ENCODE peak calls at places on chromosomes 7 and 10, in seven cellular contexts. U is GM23338, R is GM12878, T is Panc1, W is HepG2, K is HCT116, P is K562. C is an unnamed sample.

GRCh38 chr10:101629781-101630419 is 41.8 kb downstream of the DPCD start:
- DNase-seq in U (no peak), R (no peak), T (no peak), W (no peak), K (no peak), P (no peak), C (no peak)

GRCh38 chr7:47552631-47553030 is 29.3 kb downstream of the TNS3 start:
- DNase-seq in U (no peak), R (peak), T (no peak), W (no peak), K (no peak), P (no peak), C (no peak)

GRCh38 chr7:45943986-45944385 is 22.9 kb upstream of the IGFBP3 start:
- DNase-seq in U (no peak), R (no peak), T (no peak), W (no peak), K (no peak), P (no peak), C (no peak)

GRCh38 chr7:119197872-119198527 is 973.5 kb downstream of the ANKRD7 start:
- DNase-seq in U (peak), R (peak), T (peak), W (peak), K (peak), P (peak), C (no peak)

GRCh38 chr7:1219516-1219915 is 13.2 kb upstream of the UNCX start:
- DNase-seq in U (no peak), R (no peak), T (no peak), W (no peak), K (no peak), P (no peak), C (no peak)

GRCh38 chr7:29565634-29565981 is 2.0 kb downstream of the PRR15 start:
- DNase-seq in U (no peak), R (no peak), T (no peak), W (no peak), K (no peak), P (no peak), C (no peak)

GRCh38 chr10:96270564-96270963 is 805 bp downstream of the BLNK start:
- DNase-seq in U (no peak), R (no peak), T (no peak), W (no peak), K (no peak), P (no peak), C (no peak)

GRCh38 chr10:11246752-11247467 is 229.2 kb downstream of the CELF2 start:
- DNase-seq in U (no peak), R (peak), T (no peak), W (no peak), K (no peak), P (no peak), C (no peak)

GRCh38 chr10:66795871-66796270 is 130.0 kb upstream of the LRRTM3 start:
- DNase-seq in U (no peak), R (no peak), T (no peak), W (no peak), K (no peak), P (no peak), C (no peak)

GRCh38 chr7:54811925-54812264 is 52.9 kb upstream of the SEC61G start:
- DNase-seq in U (no peak), R (no peak), T (no peak), W (no peak), K (no peak), P (no peak), C (no peak)

GRCh38 chr10:124676416-124677062 is 67.6 kb downstream of the FAM53B start:
- DNase-seq in U (no peak), R (no peak), T (no peak), W (no peak), K (no peak), P (no peak), C (peak)

GRCh38 chr7:142939226-142939910 is at the start of gene LLCFC1:
- DNase-seq in U (peak), R (no peak), T (no peak), W (peak), K (peak), P (peak), C (no peak)

GRCh38 chr7:90579181-90579688 is 16.9 kb upstream of the CDK14 start:
- DNase-seq in U (no peak), R (no peak), T (no peak), W (no peak), K (no peak), P (peak), C (no peak)

GRCh38 chr10:29734980-29735627 is 100.3 kb upstream of the SVIL start:
- DNase-seq in U (peak), R (no peak), T (no peak), W (no peak), K (no peak), P (no peak), C (peak)

GRCh38 chr10:129048513-129048912 is 418.5 kb upstream of the MGMT start:
- DNase-seq in U (no peak), R (no peak), T (no peak), W (no peak), K (no peak), P (no peak), C (no peak)

GRCh38 chr10:109067051-109067450 is 856.3 kb downstream of the XPNPEP1 start:
- DNase-seq in U (no peak), R (no peak), T (no peak), W (no peak), K (no peak), P (no peak), C (no peak)

DNA sequence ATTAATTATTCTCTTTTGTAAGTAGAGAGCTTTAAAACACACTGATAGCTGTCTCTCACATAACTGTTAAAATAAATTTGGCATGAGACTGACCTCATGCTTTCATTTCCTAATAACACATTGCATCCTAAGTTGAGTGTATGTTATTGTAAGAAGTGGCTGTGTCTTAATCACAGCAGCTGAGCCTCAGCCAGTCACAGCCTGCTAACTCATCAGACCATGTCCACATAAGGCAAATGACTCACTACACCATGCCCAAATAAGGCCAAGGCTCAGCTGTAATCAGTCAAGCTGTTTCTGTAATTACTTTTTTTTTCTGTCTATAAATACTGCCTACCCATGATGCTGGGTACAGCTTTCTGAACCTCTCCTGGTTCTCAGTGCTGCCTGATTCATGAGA is 860.9 kb downstream of the XPNPEP1 start:
- DNase-seq in U (no peak), R (peak), T (no peak), W (no peak), K (no peak), P (no peak), C (no peak)
- TF ChIP-seq REST in U (no peak), R (no peak), T (no peak), W (no peak), K (no peak), P (no peak), C (no peak)

DNA sequence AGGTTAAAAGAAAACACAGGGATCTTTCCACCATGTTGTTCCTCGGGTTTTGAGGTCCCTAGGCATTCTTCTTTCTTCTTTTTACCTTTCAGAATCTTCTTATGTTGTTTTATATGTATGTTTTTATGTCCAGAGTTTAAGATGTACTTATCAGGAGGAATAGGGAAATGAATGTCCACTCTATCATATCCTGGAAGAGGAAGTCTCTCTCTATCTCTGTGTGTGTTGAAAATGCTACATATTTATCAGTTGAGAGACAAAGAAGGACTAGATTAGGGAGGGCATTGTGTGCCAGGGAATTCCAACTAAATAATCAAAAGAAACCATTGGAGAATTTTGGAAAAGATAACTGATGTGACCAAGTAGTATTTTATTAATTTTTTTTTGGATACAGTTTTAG is 200.5 kb upstream of the POT1 start:
- DNase-seq in U (no peak), R (no peak), T (no peak), W (no peak), K (no peak), P (no peak), C (no peak)
- TF ChIP-seq POLR2AphosphoS5 in U (no peak), R (no peak), T (no peak), W (no peak), K (no peak), P (no peak), C (no peak)

GRCh38 chr7:48976850-48977249 is 52.5 kb downstream of the CDC14C start:
- DNase-seq in U (no peak), R (no peak), T (no peak), W (no peak), K (no peak), P (no peak), C (no peak)
- H3K27ac ChIP-seq in U (no peak), R (no peak), T (no peak), W (no peak), K (no peak), P (no peak), C (no peak)

GRCh38 chr7:151695856-151696555 is 176.3 kb upstream of the RHEB start:
- DNase-seq in U (no peak), R (no peak), T (no peak), W (no peak), K (no peak), P (no peak), C (no peak)
- TF ChIP-seq REST in U (no peak), R (no peak), T (no peak), W (no peak), K (no peak), P (no peak), C (no peak)

GRCh38 chr10:16384064-16384463 is 52.7 kb upstream of the PTER start:
- DNase-seq in U (no peak), R (no peak), T (no peak), W (no peak), K (no peak), P (no peak), C (no peak)

GRCh38 chr10:16386855-16387254 is 50.0 kb upstream of the PTER start:
- DNase-seq in U (peak), R (no peak), T (no peak), W (no peak), K (no peak), P (no peak), C (no peak)

DNA sequence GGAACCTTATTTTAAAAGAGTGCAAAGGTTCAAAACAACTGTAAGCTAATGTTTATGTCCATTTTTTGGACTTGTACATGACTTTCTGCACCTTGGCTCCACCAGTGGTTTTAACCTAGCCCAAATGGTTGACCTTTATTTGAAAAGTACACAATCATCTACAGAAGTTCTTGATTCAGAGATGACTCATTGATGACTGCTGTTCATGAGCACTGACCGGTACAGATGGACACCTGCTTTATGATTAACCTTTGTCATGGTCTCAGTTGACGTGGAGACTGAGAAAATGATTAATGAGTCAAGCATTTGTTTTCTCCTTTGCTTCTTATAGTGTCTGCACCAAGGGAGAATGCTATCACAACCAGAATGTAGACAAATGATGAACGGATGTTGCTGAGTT is 55.7 kb upstream of the PTER start:
- DNase-seq in U (no peak), R (peak), T (peak), W (peak), K (peak), P (no peak), C (no peak)
- TF ChIP-seq POLR2AphosphoS5 in U (no peak), R (no peak), T (no peak), W (no peak), K (peak), P (no peak), C (no peak)

GRCh38 chr7:151926336-151926712 is 29.9 kb upstream of the GALNTL5 start:
- DNase-seq in U (no peak), R (no peak), T (no peak), W (no peak), K (no peak), P (no peak), C (no peak)
- H3K27ac ChIP-seq in U (no peak), R (no peak), T (no peak), W (no peak), K (no peak), P (peak), C (peak)

GRCh38 chr10:132685121-132685891 is 100.6 kb downstream of the NKX6-2 start:
- DNase-seq in U (no peak), R (no peak), T (peak), W (peak), K (no peak), P (peak), C (peak)
- TF ChIP-seq REST in U (no peak), R (no peak), T (no peak), W (no peak), K (no peak), P (no peak), C (no peak)

DNA sequence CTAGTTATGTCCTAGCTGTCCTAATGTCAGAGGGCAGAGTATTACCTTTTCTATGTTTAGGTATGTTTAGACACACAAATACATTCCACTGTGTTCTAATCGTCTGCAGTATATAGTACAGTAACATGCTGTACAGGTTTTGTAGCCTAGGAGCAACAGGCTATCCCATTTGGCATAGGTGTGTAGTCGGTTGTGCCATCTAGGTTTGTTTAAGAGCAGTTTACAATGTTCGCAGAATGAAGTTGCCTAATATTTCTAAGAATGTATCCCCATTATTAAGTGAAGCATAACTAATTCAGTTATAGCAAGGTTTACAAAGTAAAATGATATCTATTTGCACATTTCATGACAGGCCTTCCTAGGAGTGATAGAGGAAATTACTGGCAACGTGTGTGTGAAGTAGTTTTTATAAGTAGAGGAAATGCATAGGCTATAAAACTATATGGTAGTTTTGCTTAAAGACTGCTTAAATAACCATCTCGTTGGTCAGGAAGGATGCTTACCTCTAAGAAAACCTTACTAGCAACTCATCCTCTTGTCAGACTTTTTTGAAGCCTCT is 4.0 kb downstream of the CREM start:
- DNase-seq in U (no peak), R (no peak), T (no peak), W (no peak), K (no peak), P (no peak), C (no peak)
- TF ChIP-seq POLR2AphosphoS5 in U (no peak), R (no peak), T (no peak), W (no peak), K (no peak), P (no peak), C (no peak)

DNA sequence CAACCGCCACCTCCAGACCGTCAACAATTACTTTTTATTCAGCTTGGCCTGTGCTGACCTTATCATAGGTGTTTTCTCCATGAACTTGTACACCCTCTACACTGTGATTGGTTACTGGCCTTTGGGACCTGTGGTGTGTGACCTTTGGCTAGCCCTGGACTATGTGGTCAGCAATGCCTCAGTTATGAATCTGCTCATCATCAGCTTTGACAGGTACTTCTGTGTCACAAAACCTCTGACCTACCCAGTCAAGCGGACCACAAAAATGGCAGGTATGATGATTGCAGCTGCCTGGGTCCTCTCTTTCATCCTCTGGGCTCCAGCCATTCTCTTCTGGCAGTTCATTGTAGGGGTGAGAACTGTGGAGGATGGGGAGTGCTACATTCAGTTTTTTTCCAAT is 146.6 kb downstream of the CHRM2 start:
- DNase-seq in U (no peak), R (no peak), T (no peak), W (no peak), K (no peak), P (no peak), C (no peak)
- H3K27ac ChIP-seq in U (no peak), R (no peak), T (no peak), W (no peak), K (no peak), P (no peak), C (no peak)

GRCh38 chr10:78292987-78293865 is 259.6 kb downstream of the RPS24 start:
- DNase-seq in U (peak), R (no peak), T (no peak), W (peak), K (no peak), P (no peak), C (no peak)
- TF ChIP-seq REST in U (no peak), R (no peak), T (no peak), W (no peak), K (no peak), P (no peak), C (no peak)